ENCODE peak calls at places on chromosomes 7 and 10, in seven cellular contexts. O, S, C, P, Y, E and M are unnamed samples.

GRCh38 chr10:115093776-115094361 is 704 bp downstream of the ATRNL1 start:
- DNase-seq in O (no peak), S (peak; percentile 11), C (no peak), P (peak; percentile 57), Y (peak; percentile 23), E (no peak), M (no peak)

GRCh38 chr10:123967626-123968243 is 76.1 kb upstream of the CPXM2 start:
- DNase-seq in O (peak; percentile 62), S (peak; percentile 58), C (peak; percentile 29), P (peak; percentile 73), Y (peak; percentile 83), E (peak; percentile 68), M (peak; percentile 40)

GRCh38 chr10:113086282-113086681 is 136.2 kb downstream of the TCF7L2 start:
- DNase-seq in O (no peak), S (peak; percentile 76), C (no peak), P (no peak), Y (no peak), E (no peak), M (no peak)

GRCh38 chr10:12628964-12629766 is 279.8 kb downstream of the CAMK1D start:
- DNase-seq in O (no peak), S (peak; percentile 38), C (no peak), P (peak; percentile 66), Y (no peak), E (no peak), M (peak; percentile 53)

GRCh38 chr7:90455163-90456030 is 14.0 kb upstream of the PTTG1IP2 start:
- DNase-seq in O (no peak), S (peak; percentile 32), C (no peak), P (no peak), Y (peak; percentile 59), E (peak; percentile 71), M (no peak)

GRCh38 chr10:99849525-99849924 is 67.1 kb downstream of the ABCC2 start:
- DNase-seq in O (no peak), S (no peak), C (no peak), P (no peak), Y (no peak), E (no peak), M (no peak)

GRCh38 chr7:107165341-107165740 is 3.5 kb upstream of the HBP1 start:
- DNase-seq in O (no peak), S (no peak), C (no peak), P (no peak), Y (no peak), E (no peak), M (no peak)

GRCh38 chr7:98836811-98837631 is 32.8 kb downstream of the TMEM130 start:
- DNase-seq in O (no peak), S (peak; percentile 67), C (no peak), P (peak; percentile 45), Y (peak; percentile 64), E (peak; percentile 65), M (peak; percentile 50)

GRCh38 chr7:152615052-152615741 is 60.7 kb downstream of the XRCC2 start:
- DNase-seq in O (no peak), S (no peak), C (no peak), P (peak; percentile 28), Y (peak; percentile 60), E (no peak), M (peak; percentile 55)

GRCh38 chr7:71255537-71256178 is 123.7 kb downstream of the GALNT17 start:
- DNase-seq in O (no peak), S (no peak), C (no peak), P (no peak), Y (no peak), E (no peak), M (no peak)

GRCh38 chr7:151244156-151244870 is 4.2 kb downstream of the SMARCD3 start:
- DNase-seq in O (peak; percentile 60), S (peak; percentile 42), C (no peak), P (peak; percentile 63), Y (peak; percentile 66), E (peak; percentile 63), M (peak; percentile 83)

GRCh38 chr10:30155401-30155800 is 96.0 kb upstream of the JCAD start:
- DNase-seq in O (no peak), S (no peak), C (peak; percentile 15), P (no peak), Y (no peak), E (no peak), M (no peak)

GRCh38 chr7:43602271-43602670 is 19.4 kb downstream of the STK17A start:
- DNase-seq in O (no peak), S (no peak), C (no peak), P (no peak), Y (no peak), E (no peak), M (no peak)

GRCh38 chr10:132938472-132939329 is 3.7 kb downstream of the CFAP46 start:
- DNase-seq in O (peak; percentile 9), S (peak; percentile 40), C (no peak), P (no peak), Y (peak; percentile 59), E (no peak), M (no peak)

GRCh38 chr10:93403741-93404354 is 78.3 kb downstream of the MYOF start:
- DNase-seq in O (no peak), S (no peak), C (no peak), P (no peak), Y (no peak), E (no peak), M (no peak)

GRCh38 chr7:9657257-9657656 is 1223.8 kb downstream of the NXPH1 start:
- DNase-seq in O (no peak), S (no peak), C (no peak), P (no peak), Y (no peak), E (no peak), M (no peak)

GRCh38 chr10:34967411-34967880 is 122.7 kb downstream of the CUL2 start:
- DNase-seq in O (no peak), S (no peak), C (no peak), P (peak; percentile 39), Y (no peak), E (no peak), M (no peak)

GRCh38 chr10:101481256-101481655 is 106.8 kb downstream of the POLL start:
- DNase-seq in O (no peak), S (no peak), C (no peak), P (no peak), Y (no peak), E (no peak), M (no peak)

GRCh38 chr10:69726850-69727249 is 74.9 kb upstream of the COL13A1 start:
- DNase-seq in O (no peak), S (no peak), C (no peak), P (no peak), Y (no peak), E (no peak), M (no peak)

GRCh38 chr10:43403911-43404674 is 4.9 kb downstream of the HNRNPF start:
- DNase-seq in O (no peak), S (no peak), C (no peak), P (no peak), Y (no peak), E (peak; percentile 61), M (no peak)

GRCh38 chr10:47450442-47450841 is 33.5 kb downstream of the ANXA8 start:
- DNase-seq in O (no peak), S (no peak), C (no peak), P (no peak), Y (no peak), E (no peak), M (no peak)

GRCh38 chr10:47451275-47451997 is 32.5 kb downstream of the ANXA8 start:
- DNase-seq in O (no peak), S (no peak), C (no peak), P (no peak), Y (no peak), E (no peak), M (no peak)

GRCh38 chr10:47453435-47454293 is 30.3 kb downstream of the ANXA8 start:
- DNase-seq in O (no peak), S (no peak), C (no peak), P (no peak), Y (no peak), E (no peak), M (no peak)

GRCh38 chr10:47452495-47453434 is 31.1 kb downstream of the ANXA8 start:
- DNase-seq in O (no peak), S (no peak), C (no peak), P (no peak), Y (no peak), E (no peak), M (no peak)

DNA sequence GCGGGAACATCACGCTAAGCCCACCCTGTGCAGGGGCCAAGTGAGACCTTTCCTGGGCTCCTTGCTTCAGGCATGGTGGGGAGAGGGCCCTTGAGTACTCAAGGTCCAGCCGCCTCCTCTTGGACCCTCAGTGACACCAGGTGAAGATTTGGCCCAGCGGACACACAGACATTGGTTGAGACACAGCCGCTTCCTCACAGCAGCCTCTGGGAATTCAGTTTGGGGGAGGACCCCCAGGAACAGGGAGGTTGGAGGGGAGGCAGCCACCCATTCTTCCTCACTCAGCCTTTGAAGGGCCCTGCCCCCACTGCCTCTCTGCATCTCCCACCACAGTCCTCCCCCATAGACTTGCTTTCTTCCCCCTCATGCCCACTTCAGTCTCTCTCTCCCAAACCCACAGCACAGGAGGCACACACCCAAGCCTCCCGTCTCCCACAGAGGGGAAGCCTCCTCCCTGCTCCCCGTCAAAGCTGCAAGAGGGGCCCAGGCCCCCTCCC is 31.9 kb downstream of the ANXA8 start:
- DNase-seq in O (no peak), S (no peak), C (no peak), P (no peak), Y (no peak), E (no peak), M (no peak)
- TF ChIP-seq CTCF in O (no peak), S (no peak), C (no peak), P (no peak), Y (no peak), E (no peak), M (no peak)

DNA sequence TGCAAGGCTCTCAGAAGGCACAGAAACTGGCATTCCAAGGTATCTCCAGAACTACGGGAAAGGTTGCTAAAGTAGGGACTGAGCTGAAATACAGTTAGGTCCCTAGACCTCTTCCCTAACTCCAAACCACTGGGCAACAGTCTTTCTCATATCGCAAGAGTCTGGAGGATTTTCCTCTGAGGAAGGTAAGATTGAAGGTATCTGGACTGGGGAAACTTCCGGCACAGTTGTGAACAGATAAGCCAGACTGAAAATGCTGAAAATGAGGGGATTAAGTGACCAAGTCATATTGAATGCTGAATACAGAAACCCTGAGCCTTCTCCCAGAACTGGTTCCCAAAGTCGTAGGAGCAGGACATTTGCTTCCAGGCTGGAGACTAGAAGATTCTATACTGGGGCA is 2.7 kb upstream of the PRRT4 start:
- DNase-seq in O (no peak), S (no peak), C (no peak), P (no peak), Y (no peak), E (no peak), M (no peak)
- TF ChIP-seq CTCF in O (no peak), S (no peak), C (no peak), P (no peak), Y (no peak), E (no peak), M (no peak)

DNA sequence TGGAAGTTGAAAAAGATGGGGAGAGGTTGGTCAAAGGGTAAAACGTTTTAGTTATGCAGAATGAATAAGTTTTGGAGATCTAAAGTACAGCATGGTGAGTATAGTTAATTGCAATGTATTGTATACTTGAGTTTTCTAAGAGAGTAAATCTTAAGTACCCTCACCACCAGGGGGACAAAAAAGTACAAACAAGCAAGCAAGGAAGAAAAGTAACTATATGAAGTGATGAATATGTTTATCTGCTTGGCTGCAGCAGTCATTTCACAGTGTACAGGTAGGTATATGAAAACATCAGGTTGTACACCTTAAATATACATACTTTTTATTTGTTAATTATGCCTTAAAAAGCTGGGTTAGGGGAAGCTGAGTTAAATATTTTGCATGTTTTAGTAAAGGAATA is 157.3 kb downstream of the PCLO start:
- DNase-seq in O (no peak), S (peak; percentile 43), C (no peak), P (no peak), Y (peak; percentile 17), E (no peak), M (no peak)
- TF ChIP-seq CTCF in O (no peak), S (peak; percentile 26), C (no peak), P (no peak), Y (peak; percentile 7), E (no peak), M (peak; percentile 22)

GRCh38 chr10:104638861-104639594 is 2.1 kb upstream of the SORCS3 start:
- DNase-seq in O (no peak), S (peak; percentile 11), C (no peak), P (peak; percentile 12), Y (peak; percentile 79), E (no peak), M (no peak)
- TF ChIP-seq CTCF in O (no peak), S (peak; percentile 21), C (no peak), P (no peak), Y (peak; percentile 54), E (peak; percentile 38), M (peak; percentile 38)